ENCODE peak calls at places on chromosomes 16 and 17, in five cellular contexts. W is keratinocyte, E is HepG2, V is IMR-90, S is mammary epithelial cell. P is an unnamed sample.
A peak's percentile ranks its signal among the peaks of the same experiment; 100 is the strongest.

GRCh38 chr16:86663691-86664517 is 85.6 kb downstream of the FOXL1 start:
- DNase-seq in W (no peak), E (no peak), V (peak; percentile 28), S (peak; percentile 53), P (no peak)

GRCh38 chr16:10168258-10168657 is 14.0 kb downstream of the GRIN2A start:
- DNase-seq in W (no peak), E (no peak), V (no peak), S (peak; percentile 21), P (no peak)

GRCh38 chr17:81902653-81903414 is 796 bp downstream of the NPB start:
- DNase-seq in W (no peak), E (no peak), V (no peak), S (no peak), P (peak; percentile 80)

GRCh38 chr17:2862197-2862596 is 66.0 kb downstream of the RAP1GAP2 start:
- DNase-seq in W (no peak), E (no peak), V (no peak), S (no peak), P (no peak)

GRCh38 chr16:66469291-66469931 is 42.3 kb downstream of the BEAN1 start:
- DNase-seq in W (no peak), E (no peak), V (no peak), S (no peak), P (no peak)

GRCh38 chr17:37087683-37088082 is 138.9 kb downstream of the AATF start:
- DNase-seq in W (no peak), E (no peak), V (no peak), S (no peak), P (no peak)

GRCh38 chr17:2435181-2435741 is 34.4 kb upstream of the MNT start:
- DNase-seq in W (no peak), E (no peak), V (peak; percentile 31), S (no peak), P (no peak)

GRCh38 chr17:181213-182163 is at the start of gene DOC2B:
- DNase-seq in W (no peak), E (no peak), V (peak; percentile 27), S (peak; percentile 6), P (peak; percentile 81)

GRCh38 chr17:75250009-75250471 is 11.4 kb downstream of the GGA3 start:
- DNase-seq in W (no peak), E (no peak), V (peak; percentile 18), S (no peak), P (no peak)

GRCh38 chr16:67186550-67186950 is 2.8 kb upstream of the MATCAP1 start:
- DNase-seq in W (no peak), E (no peak), V (no peak), S (peak; percentile 69), P (no peak)

GRCh38 chr16:56068816-56069215 is 122.5 kb upstream of the GNAO1 start:
- DNase-seq in W (no peak), E (no peak), V (no peak), S (peak; percentile 52), P (no peak)

GRCh38 chr17:58289869-58290268 is 9.1 kb upstream of the MPO start:
- DNase-seq in W (no peak), E (peak; percentile 20), V (no peak), S (no peak), P (no peak)

DNA sequence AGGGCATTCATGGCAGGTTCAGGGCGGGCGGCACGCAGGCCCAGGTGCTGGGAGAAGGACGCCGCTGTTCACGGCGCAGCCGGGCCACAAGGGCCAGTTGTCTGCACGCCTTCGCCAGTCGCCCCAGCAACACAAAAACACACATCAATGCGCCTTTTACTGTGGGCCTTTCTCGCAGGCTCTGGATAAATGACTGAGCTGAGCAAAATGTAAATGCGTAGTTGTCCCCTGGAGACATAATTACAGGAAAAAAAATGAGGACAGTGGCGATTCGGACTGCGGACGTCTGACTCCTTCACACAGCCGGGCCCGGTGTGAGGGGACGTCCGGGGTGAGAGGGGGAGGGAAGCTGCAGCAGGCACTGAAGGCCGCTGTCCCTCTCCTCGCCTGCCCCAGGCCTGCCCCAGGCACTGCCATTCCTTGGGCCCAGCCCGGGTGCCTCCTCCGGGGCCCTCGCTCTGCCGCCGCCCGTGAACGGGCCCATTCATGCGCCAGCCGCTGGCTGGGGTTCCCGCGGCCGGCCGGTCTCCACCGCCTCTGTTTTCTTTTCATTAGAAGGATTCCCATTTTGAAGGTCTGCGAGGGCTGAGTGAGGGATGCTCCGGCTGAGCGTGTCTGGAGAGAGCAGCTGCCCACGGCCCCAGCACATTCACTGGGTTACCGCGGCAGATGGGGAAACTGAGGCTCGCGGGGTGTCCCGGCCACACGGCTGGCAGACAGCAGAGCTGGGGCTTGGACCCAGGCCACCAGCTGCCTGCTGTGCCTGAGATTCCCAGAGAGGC is 6.5 kb upstream of the ZNF469 start:
- DNase-seq in W (no peak), E (no peak), V (no peak), S (no peak), P (peak; percentile 60)
- H3K9ac ChIP-seq in W (no peak overlapping the region), E (no peak overlapping the region), V (no peak overlapping the region), S (no peak overlapping the region), P (no peak overlapping the region)

DNA sequence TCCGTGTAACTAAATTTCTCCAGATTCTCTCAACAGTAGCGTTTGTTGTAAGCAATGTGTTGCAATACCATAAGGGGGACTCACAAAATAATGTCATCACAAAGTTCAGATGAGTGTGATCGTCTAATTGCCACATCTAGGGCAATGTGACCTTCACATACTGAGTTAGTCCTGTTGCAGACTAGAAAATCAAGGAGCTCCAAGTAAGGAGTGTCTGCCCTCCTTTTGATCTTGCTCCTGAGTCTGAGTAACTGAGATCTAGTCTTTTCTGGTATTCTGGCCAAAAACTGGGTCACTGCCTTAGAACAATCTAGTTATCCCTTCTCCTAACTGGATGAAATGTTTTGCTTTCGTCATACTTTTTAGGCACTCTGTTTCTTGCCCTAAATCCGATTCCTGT is 712.1 kb downstream of the CDH11 start:
- DNase-seq in W (no peak), E (no peak), V (no peak), S (no peak), P (no peak)
- H3K9ac ChIP-seq in W (no peak overlapping the region), E (no peak overlapping the region), V (no peak overlapping the region), S (no peak overlapping the region), P (no peak overlapping the region)

DNA sequence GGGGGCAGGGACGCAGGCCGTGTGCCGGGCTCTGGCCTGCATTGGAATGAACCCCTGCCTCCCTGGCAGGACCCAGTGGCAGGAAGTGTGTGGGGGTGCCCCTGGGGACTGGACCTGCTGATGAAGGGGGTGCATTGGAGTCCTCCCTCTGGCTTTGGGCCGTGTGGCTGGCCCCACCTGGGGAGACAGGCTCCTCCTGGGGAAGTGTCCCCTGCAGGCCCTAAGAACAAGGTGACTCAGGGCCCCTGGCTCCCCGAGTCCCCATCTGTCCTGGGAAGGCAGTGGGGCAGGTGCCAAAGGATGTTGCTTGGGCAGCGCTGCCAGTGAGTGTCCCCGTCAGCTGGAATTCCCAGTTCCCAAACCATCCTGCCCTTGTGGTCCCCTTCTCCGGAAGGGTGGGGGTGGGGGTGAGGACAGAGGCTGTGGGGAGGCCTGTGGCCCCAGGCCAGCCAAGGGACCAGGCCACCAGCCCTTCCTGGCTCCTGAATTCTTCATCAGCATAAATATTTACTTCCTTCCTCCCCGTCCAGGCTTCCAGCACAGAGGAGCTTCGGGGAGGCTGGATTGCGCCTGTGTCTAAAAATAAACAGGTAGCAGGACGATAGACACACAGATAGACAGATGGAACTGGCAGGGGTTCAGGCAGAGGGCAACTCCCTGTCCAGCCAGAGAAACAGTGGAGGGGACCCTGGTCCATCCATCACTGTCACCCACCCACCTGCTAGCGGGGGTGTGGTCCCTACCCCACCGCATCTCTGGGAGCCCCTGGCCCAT is 12.9 kb downstream of the GLIS2 start:
- DNase-seq in W (no peak), E (no peak), V (peak; percentile 36), S (no peak), P (peak; percentile 79)
- H3K9ac ChIP-seq in W (no peak overlapping the region), E (peak overlapping the region; percentile 71), V (peak overlapping the region; percentile 7), S (no peak overlapping the region), P (peak overlapping the region; percentile 51)

GRCh38 chr17:40534431-40535189 is 30.7 kb downstream of the CCR7 start:
- DNase-seq in W (no peak), E (no peak), V (no peak), S (no peak), P (no peak)
- H3K9ac ChIP-seq in W (no peak overlapping the region), E (no peak overlapping the region), V (peak overlapping the region; percentile 59), S (no peak overlapping the region), P (peak overlapping the region; percentile 41)

DNA sequence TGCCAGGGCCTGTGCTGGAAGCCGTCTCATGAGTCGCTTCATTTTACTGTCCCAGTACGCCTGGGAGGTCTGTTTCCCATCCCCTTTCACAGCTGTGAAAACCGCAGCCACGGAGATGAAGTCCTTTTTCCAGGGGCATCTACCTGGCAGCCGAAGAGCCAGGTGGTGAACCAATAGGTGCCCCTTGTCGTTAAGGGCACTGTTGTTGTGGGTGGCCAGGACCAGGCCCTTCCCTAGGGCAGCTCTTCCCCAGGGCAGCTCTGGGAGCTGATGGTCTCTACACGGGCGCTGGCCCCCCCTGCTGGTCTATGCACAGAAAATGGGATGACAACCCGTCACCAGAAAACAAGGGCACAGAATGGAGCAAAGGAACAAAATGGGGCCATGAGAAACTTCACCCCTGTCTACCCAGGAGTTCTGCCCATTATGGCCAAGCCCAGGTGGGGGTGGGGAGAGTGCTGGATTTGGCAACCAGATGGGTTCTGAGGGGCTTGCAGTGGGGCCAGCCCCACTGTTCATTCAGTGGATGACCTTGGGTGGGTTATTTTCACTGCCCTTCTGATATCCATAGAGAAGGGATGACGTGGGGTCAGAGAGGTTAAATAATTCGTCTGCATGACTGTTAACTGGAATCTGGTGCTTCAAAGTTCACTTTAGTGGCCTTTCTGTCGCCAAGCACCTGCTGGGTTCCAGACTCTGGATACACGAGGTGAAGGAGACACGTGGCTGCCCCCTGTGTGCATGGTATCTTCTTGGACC is 11.5 kb downstream of the RMI2 start:
- DNase-seq in W (no peak), E (peak; percentile 81), V (peak; percentile 61), S (no peak), P (peak; percentile 88)
- H3K9ac ChIP-seq in W (peak overlapping the region; percentile 58), E (no peak overlapping the region), V (peak overlapping the region; percentile 37), S (no peak overlapping the region), P (peak overlapping the region; percentile 59)

DNA sequence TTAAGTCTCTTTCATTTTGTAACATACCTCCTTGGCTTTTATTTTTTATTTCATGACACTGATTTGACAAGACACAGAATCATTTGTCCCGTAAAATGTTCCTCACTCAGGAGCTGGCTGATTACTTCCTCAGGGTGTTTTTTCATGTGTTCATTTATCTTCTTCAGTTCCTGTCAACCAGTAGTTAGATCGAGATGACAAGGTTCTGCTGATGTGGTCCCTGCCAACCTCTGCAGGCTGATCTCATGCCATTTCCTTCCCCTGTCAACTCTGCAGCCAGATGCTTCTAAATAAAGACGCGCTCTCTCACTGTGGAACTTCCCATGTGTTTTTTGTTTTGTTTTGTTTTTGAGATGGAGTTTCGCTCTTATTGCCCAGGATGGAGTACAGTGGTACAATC is 8.1 kb upstream of the CXCL16 start:
- DNase-seq in W (no peak), E (no peak), V (no peak), S (no peak), P (peak; percentile 15)
- H3K9ac ChIP-seq in W (no peak overlapping the region), E (no peak overlapping the region), V (no peak overlapping the region), S (no peak overlapping the region), P (no peak overlapping the region)